ENCODE peak calls at places on chromosomes 1 and 21, in seven cellular contexts. F, E, Z, B, A, Y and H are unnamed samples.

GRCh38 chr1:10555635-10556429 is 81.1 kb downstream of the PEX14 start:
- DNase-seq in F (no peak), E (no peak), Z (peak; percentile 44), B (peak; percentile 62), A (peak; percentile 17), Y (no peak), H (no peak)

GRCh38 chr1:204267191-204267601 is 53.4 kb upstream of the GOLT1A start:
- DNase-seq in F (no peak), E (no peak), Z (no peak), B (no peak), A (no peak), Y (no peak), H (no peak)

GRCh38 chr21:17454315-17455027 is 58.4 kb upstream of the CXADR start:
- DNase-seq in F (peak; percentile 57), E (peak; percentile 73), Z (peak; percentile 91), B (peak; percentile 98), A (no peak), Y (peak; percentile 89), H (peak; percentile 92)

GRCh38 chr1:13732971-13733667 is 33.1 kb downstream of the PRDM2 start:
- DNase-seq in F (no peak), E (no peak), Z (no peak), B (no peak), A (no peak), Y (no peak), H (no peak)

GRCh38 chr1:209106237-209106741 is 477.2 kb upstream of the CAMK1G start:
- DNase-seq in F (no peak), E (no peak), Z (no peak), B (no peak), A (no peak), Y (no peak), H (peak; percentile 4)

GRCh38 chr1:155471026-155471425 is 91.6 kb downstream of the ASH1L start:
- DNase-seq in F (no peak), E (no peak), Z (no peak), B (no peak), A (no peak), Y (no peak), H (no peak)

GRCh38 chr21:16509466-16509865 is 779.7 kb downstream of the USP25 start:
- DNase-seq in F (no peak), E (no peak), Z (no peak), B (no peak), A (no peak), Y (no peak), H (peak; percentile 16)

GRCh38 chr1:2611034-2611501 is 21.7 kb downstream of the MMEL1 start:
- DNase-seq in F (peak; percentile 25), E (peak; percentile 75), Z (no peak), B (peak; percentile 64), A (no peak), Y (peak; percentile 62), H (no peak)

GRCh38 chr1:153360190-153360589 is 2.5 kb downstream of the S100A9 start:
- DNase-seq in F (no peak), E (no peak), Z (no peak), B (no peak), A (no peak), Y (no peak), H (no peak)

GRCh38 chr21:45306832-45307571 is 19.3 kb upstream of the POFUT2 start:
- DNase-seq in F (no peak), E (peak; percentile 59), Z (peak; percentile 75), B (no peak), A (no peak), Y (no peak), H (peak; percentile 93)

GRCh38 chr1:239386453-239387303 is at the start of gene CHRM3:
- DNase-seq in F (peak; percentile 55), E (no peak), Z (no peak), B (peak; percentile 80), A (no peak), Y (no peak), H (no peak)

GRCh38 chr21:45246535-45247320 is 41.0 kb downstream of the POFUT2 start:
- DNase-seq in F (no peak), E (no peak), Z (no peak), B (peak; percentile 33), A (no peak), Y (no peak), H (no peak)

GRCh38 chr1:94697839-94698238 is 122.3 kb upstream of the SLC44A3 start:
- DNase-seq in F (no peak), E (no peak), Z (peak; percentile 91), B (no peak), A (no peak), Y (no peak), H (no peak)

GRCh38 chr1:68175621-68176398 is 56.5 kb downstream of the WLS start:
- DNase-seq in F (no peak), E (no peak), Z (no peak), B (no peak), A (no peak), Y (no peak), H (peak; percentile 32)

GRCh38 chr1:2212542-2213491 is 15.3 kb upstream of the SKI start:
- DNase-seq in F (peak; percentile 90), E (peak; percentile 88), Z (peak; percentile 50), B (peak; percentile 92), A (no peak), Y (peak; percentile 81), H (peak; percentile 96)

GRCh38 chr1:225863167-225863566 is 19.0 kb downstream of the TMEM63A start:
- DNase-seq in F (no peak), E (no peak), Z (no peak), B (no peak), A (no peak), Y (no peak), H (peak; percentile 32)

GRCh38 chr1:205481629-205482071 is 22.8 kb upstream of the CDK18 start:
- DNase-seq in F (no peak), E (no peak), Z (no peak), B (no peak), A (no peak), Y (no peak), H (no peak)

GRCh38 chr1:83129107-83129506 is 869.8 kb downstream of the TTLL7 start:
- DNase-seq in F (no peak), E (no peak), Z (no peak), B (no peak), A (no peak), Y (no peak), H (no peak)

GRCh38 chr1:196667131-196667530 is 15.3 kb downstream of the CFH start:
- DNase-seq in F (no peak), E (no peak), Z (no peak), B (no peak), A (no peak), Y (no peak), H (no peak)

GRCh38 chr1:153612755-153613331 is at the start of gene S100A16:
- DNase-seq in F (peak; percentile 92), E (no peak), Z (no peak), B (peak; percentile 75), A (no peak), Y (peak; percentile 56), H (peak; percentile 61)

GRCh38 chr1:43999455-43999854 is 8.1 kb downstream of the CCDC24 start:
- DNase-seq in F (no peak), E (no peak), Z (no peak), B (no peak), A (no peak), Y (no peak), H (no peak)

GRCh38 chr1:209768354-209768774 is 12.5 kb downstream of the TRAF3IP3 start:
- DNase-seq in F (no peak), E (no peak), Z (no peak), B (no peak), A (peak; percentile 84), Y (no peak), H (no peak)

GRCh38 chr1:178126790-178127189 is 32.9 kb downstream of the RASAL2 start:
- DNase-seq in F (peak; percentile 19), E (no peak), Z (peak; percentile 80), B (no peak), A (no peak), Y (peak; percentile 69), H (peak; percentile 95)

GRCh38 chr1:184199036-184199796 is 147.7 kb downstream of the TSEN15 start:
- DNase-seq in F (no peak), E (no peak), Z (no peak), B (no peak), A (no peak), Y (no peak), H (peak; percentile 61)

GRCh38 chr1:184194251-184194650 is 142.7 kb downstream of the TSEN15 start:
- DNase-seq in F (no peak), E (no peak), Z (no peak), B (no peak), A (no peak), Y (no peak), H (peak; percentile 13)

DNA sequence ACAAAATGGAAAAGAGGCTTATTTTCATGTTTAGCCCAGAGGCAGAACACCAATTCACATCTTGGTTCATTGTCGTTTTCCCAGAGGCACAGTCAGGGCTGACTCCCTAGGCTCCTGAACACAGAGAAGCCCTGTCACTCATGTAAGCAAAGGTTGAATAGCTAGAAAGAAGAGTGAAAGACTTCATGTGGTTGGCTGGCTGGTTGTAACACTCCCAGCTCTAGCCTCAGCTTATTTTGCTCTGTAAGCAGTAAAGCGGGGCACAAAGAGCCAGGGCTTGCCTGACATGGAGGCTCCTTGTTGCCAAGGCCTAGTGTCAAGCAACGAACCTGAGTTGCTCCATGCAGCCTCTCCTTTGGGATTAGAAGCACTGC is 148.3 kb downstream of the TSEN15 start:
- DNase-seq in F (no peak), E (no peak), Z (no peak), B (no peak), A (no peak), Y (no peak), H (no peak)
- TF ChIP-seq CEBPB in F (no peak), E (no peak), Z (no peak), B (no peak), A (no peak), Y (no peak), H (no peak)

GRCh38 chr21:40997831-40998230 is 150.9 kb upstream of the DSCAM start:
- DNase-seq in F (no peak), E (no peak), Z (no peak), B (no peak), A (no peak), Y (no peak), H (no peak)
- TF ChIP-seq CEBPB in F (no peak), E (no peak), Z (no peak), B (no peak), A (no peak), Y (no peak), H (no peak)

DNA sequence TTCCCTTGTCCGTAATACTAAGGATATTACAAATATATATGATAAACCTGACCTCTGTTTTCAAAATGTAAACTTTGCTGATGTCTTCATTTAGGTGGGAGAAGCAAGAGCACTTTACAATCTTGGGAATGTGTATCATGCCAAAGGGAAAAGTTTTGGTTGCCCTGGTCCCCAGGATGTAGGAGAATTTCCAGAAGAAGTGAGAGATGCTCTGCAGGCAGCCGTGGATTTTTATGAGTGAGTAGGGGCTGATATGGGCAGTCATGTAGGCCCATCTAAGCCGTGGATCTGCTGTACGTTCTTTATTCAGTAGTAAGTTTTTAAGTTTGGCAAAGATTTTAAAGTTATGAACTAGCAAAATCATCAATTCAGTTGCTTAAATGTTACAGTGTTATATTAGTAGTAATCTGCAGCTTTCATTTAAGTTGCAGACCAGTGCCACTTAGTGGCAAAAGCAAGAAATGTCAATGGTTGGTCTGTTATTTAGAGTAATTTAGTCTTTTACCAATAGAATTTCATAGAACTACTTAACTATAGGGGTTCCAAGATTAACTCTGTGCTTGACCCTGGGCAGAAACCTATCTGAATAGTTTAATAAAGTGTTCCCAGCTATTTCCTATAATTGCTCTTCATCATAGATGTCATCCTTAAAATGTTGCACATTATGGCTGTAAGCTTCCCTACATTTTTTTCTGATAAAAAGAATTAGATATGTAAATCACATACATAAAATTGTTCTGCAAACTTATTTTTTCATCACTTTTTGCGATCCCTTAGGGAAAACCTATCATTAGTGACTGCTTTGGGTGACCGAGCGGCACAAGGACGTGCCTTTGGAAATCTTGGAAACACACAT is 21.3 kb downstream of the GPSM2 start:
- DNase-seq in F (peak; percentile 28), E (peak; percentile 72), Z (peak; percentile 60), B (no peak), A (no peak), Y (peak; percentile 40), H (peak; percentile 79)
- TF ChIP-seq CEBPB in F (no peak), E (no peak), Z (no peak), B (no peak), A (no peak), Y (no peak), H (no peak)

GRCh38 chr1:158329300-158329699 is 2.0 kb downstream of the CD1B start:
- DNase-seq in F (no peak), E (no peak), Z (no peak), B (no peak), A (no peak), Y (no peak), H (no peak)
- TF ChIP-seq CEBPB in F (no peak), E (no peak), Z (no peak), B (no peak), A (no peak), Y (no peak), H (no peak)